ENCODE peak calls at places on chromosomes 3 and 15, in ten cellular contexts. P is OCI-LY7; Q is D341Med; V is DMS153; D is DMS79; M is esophagus squamous epithelium; K is CD8-positive, alpha-beta T cell; C is NCI-H1105; W is lung; T is WTC11. U is an unnamed sample.

GRCh38 chr15:40843885-40844542 is at the start of gene SPINT1:
- DNase-seq in P (no peak), Q (peak; percentile 58), V (no peak), D (no peak), M (no peak), K (peak; percentile 13), C (no peak), W (peak; percentile 71), T (peak; percentile 63), U (no peak)

GRCh38 chr15:77907824-77908751 is 169.4 kb downstream of the TBC1D2B start:
- DNase-seq in P (peak; percentile 77), Q (peak; percentile 54), V (no peak), D (no peak), M (no peak), K (peak; percentile 44), C (no peak), W (peak; percentile 49), T (peak; percentile 85), U (no peak)

GRCh38 chr15:86021281-86022264 is 58.1 kb upstream of the AGBL1 start:
- DNase-seq in P (no peak), Q (no peak), V (no peak), D (no peak), M (no peak), K (no peak), C (no peak), W (peak; percentile 33), T (no peak), U (no peak)

GRCh38 chr3:120094776-120095225 is 554 bp upstream of the GSK3B start:
- DNase-seq in P (peak; percentile 98), Q (peak; percentile 91), V (peak; percentile 100), D (peak; percentile 100), M (peak; percentile 99), K (no peak), C (peak; percentile 100), W (peak; percentile 99), T (peak; percentile 99), U (peak; percentile 100)

GRCh38 chr3:99651561-99651960 is 13.2 kb downstream of the COL8A1 start:
- DNase-seq in P (no peak), Q (no peak), V (no peak), D (no peak), M (no peak), K (no peak), C (no peak), W (no peak), T (no peak), U (peak; percentile 28)

GRCh38 chr3:64691051-64691450 is 3.3 kb upstream of the ADAMTS9 start:
- DNase-seq in P (no peak), Q (no peak), V (no peak), D (no peak), M (no peak), K (no peak), C (no peak), W (no peak), T (no peak), U (no peak)

GRCh38 chr3:184805351-184806038 is 6.5 kb upstream of the VPS8 start:
- DNase-seq in P (no peak), Q (no peak), V (peak; percentile 78), D (peak; percentile 62), M (no peak), K (no peak), C (peak; percentile 87), W (no peak), T (no peak), U (no peak)

GRCh38 chr3:64276131-64276530 is 50.9 kb upstream of the PRICKLE2 start:
- DNase-seq in P (no peak), Q (no peak), V (no peak), D (no peak), M (no peak), K (no peak), C (no peak), W (no peak), T (no peak), U (no peak)

GRCh38 chr3:148344522-148344921 is 353.2 kb upstream of the AGTR1 start:
- DNase-seq in P (no peak), Q (no peak), V (no peak), D (no peak), M (no peak), K (no peak), C (no peak), W (no peak), T (no peak), U (no peak)

GRCh38 chr15:88083828-88084760 is 172.4 kb downstream of the NTRK3 start:
- DNase-seq in P (no peak), Q (no peak), V (no peak), D (no peak), M (no peak), K (no peak), C (no peak), W (no peak), T (no peak), U (no peak)

GRCh38 chr15:55343168-55343567 is 24.1 kb downstream of the PIGB start:
- DNase-seq in P (no peak), Q (no peak), V (peak; percentile 13), D (peak; percentile 31), M (no peak), K (no peak), C (peak; percentile 24), W (no peak), T (no peak), U (no peak)

GRCh38 chr3:17945799-17946381 is 203.5 kb upstream of the TBC1D5 start:
- DNase-seq in P (no peak), Q (no peak), V (no peak), D (no peak), M (no peak), K (no peak), C (no peak), W (no peak), T (no peak), U (no peak)